ENCODE peak calls at places on chromosomes 4 and X, in eight cellular contexts. N is A673, E is brain microvascular endothelial cell, Q is heart left ventricle, P is lower leg skin, F is coronary artery, V is astrocyte of the spinal cord, W is heart right ventricle. L is an unnamed sample.

GRCh38 chr4:22356996-22357596 is 158.8 kb downstream of the ADGRA3 start:
- DNase-seq in V (peak), Q (no peak), E (peak), W (no peak), F (no peak), P (no peak), N (peak), L (no peak)

GRCh38 chr4:6222761-6223292 is 22.5 kb upstream of the JAKMIP1 start:
- DNase-seq in V (no peak), F (no peak), E (no peak), W (no peak), Q (no peak), N (no peak), P (peak), L (no peak)

GRCh38 chrX:121851033-121851432 is 803.6 kb downstream of the GLUD2 start:
- DNase-seq in W (no peak), N (peak), V (peak), E (peak), Q (no peak), F (no peak), P (no peak), L (no peak)

GRCh38 chrX:8500203-8500602 is 35.6 kb downstream of the VCX3B start:
- DNase-seq in F (no peak), P (no peak), V (no peak), W (no peak), E (no peak), Q (no peak), N (no peak), L (no peak)

GRCh38 chr4:89217594-89217993 is 90.0 kb downstream of the GPRIN3 start:
- DNase-seq in W (no peak), N (no peak), Q (no peak), F (no peak), E (no peak), P (no peak), V (no peak), L (no peak)

GRCh38 chrX:10159069-10159468 is 2.3 kb downstream of the CLCN4 start:
- DNase-seq in W (no peak), Q (no peak), N (no peak), E (no peak), F (no peak), P (no peak), V (no peak), L (no peak)

GRCh38 chr4:73683033-73683432 is 57.3 kb upstream of the CXCL8 start:
- DNase-seq in F (no peak), P (no peak), N (no peak), V (no peak), E (no peak), W (no peak), Q (no peak), L (no peak)

GRCh38 chr4:118265312-118266144 is 87.3 kb downstream of the PRSS12 start:
- DNase-seq in N (no peak), V (no peak), P (no peak), F (no peak), E (no peak), W (no peak), Q (peak), L (peak)

GRCh38 chr4:10017037-10017893 is 4.0 kb downstream of the SLC2A9 start:
- DNase-seq in Q (no peak), E (no peak), P (no peak), F (no peak), W (no peak), V (no peak), N (no peak), L (no peak)

GRCh38 chr4:108830509-108831244 is 67.8 kb upstream of the ETNPPL start:
- DNase-seq in W (peak), F (no peak), N (peak), Q (no peak), E (no peak), V (no peak), P (no peak), L (peak)

GRCh38 chr4:108838451-108838850 is 75.6 kb upstream of the ETNPPL start:
- DNase-seq in F (no peak), E (no peak), W (no peak), P (no peak), V (no peak), N (no peak), Q (no peak), L (no peak)

GRCh38 chr4:108834167-108834566 is 71.3 kb upstream of the ETNPPL start:
- DNase-seq in E (peak), Q (no peak), W (no peak), V (peak), N (peak), P (no peak), F (no peak), L (no peak)

GRCh38 chr4:108833041-108833440 is 70.2 kb upstream of the ETNPPL start:
- DNase-seq in F (no peak), N (peak), E (no peak), Q (no peak), P (no peak), W (no peak), V (peak), L (no peak)

GRCh38 chr4:108834787-108835384 is 72.0 kb upstream of the ETNPPL start:
- DNase-seq in Q (no peak), V (peak), N (peak), W (no peak), F (no peak), E (no peak), P (no peak), L (no peak)
- TF ChIP-seq CTCF in Q (peak), V (peak), N (peak), W (peak), F (no peak), E (peak), P (no peak), L (peak)

DNA sequence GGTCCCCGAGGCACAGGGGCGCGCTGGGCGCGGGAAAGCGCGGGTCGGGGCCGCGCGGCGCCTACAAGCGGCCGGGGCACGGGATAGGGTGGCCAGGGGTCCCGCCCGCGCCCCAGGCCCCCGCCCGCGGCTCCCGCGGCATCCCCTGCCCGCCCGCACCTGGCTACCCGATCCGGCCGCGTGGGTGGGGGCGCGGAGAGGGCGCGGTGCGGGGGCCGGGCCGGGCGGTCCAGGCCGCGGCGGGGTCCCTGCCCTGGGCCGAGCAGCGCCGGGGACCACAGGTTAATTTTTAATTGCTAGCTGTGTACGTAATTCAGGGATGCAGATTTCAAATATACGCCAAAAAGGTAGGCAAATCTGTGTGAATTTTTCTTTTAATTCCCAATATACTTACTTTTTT is 44.3 kb upstream of the FAM47C start:
- DNase-seq in Q (no peak), F (no peak), N (no peak), P (no peak), W (no peak), V (no peak), E (no peak), L (no peak)
- H3K4me3 ChIP-seq in Q (no peak), F (no peak), N (no peak), P (no peak), W (no peak), V (no peak), E (no peak), L (no peak)

GRCh38 chrX:68498044-68498507 is 775 bp upstream of the YIPF6 start:
- DNase-seq in W (no peak), P (no peak), F (no peak), V (peak), Q (no peak), N (no peak), E (no peak), L (no peak)
- TF ChIP-seq CTCF in W (no peak), P (no peak), F (no peak), V (peak), Q (no peak), N (peak), E (peak), L (no peak)

GRCh38 chr4:185810746-185811508 is 1.1 kb downstream of the SORBS2 start:
- DNase-seq in W (no peak), N (no peak), F (no peak), V (no peak), E (no peak), Q (no peak), P (no peak), L (no peak)

GRCh38 chr4:185813133-185813532 is 1.1 kb upstream of the SORBS2 start:
- DNase-seq in N (no peak), Q (no peak), E (no peak), F (no peak), P (no peak), W (no peak), V (no peak), L (no peak)

GRCh38 chr4:185805979-185806378 is 6.0 kb downstream of the SORBS2 start:
- DNase-seq in N (no peak), E (no peak), P (no peak), V (no peak), F (no peak), Q (no peak), W (no peak), L (no peak)

GRCh38 chr4:185811509-185812364 is at the start of gene SORBS2:
- DNase-seq in N (peak), Q (peak), V (peak), E (peak), F (no peak), P (no peak), W (peak), L (peak)

GRCh38 chr4:185809517-185810071 is 2.4 kb downstream of the SORBS2 start:
- DNase-seq in E (no peak), N (no peak), P (no peak), F (no peak), V (no peak), W (no peak), Q (no peak), L (no peak)
- H3K4me3 ChIP-seq in E (no peak), N (no peak), P (no peak), F (peak), V (no peak), W (peak), Q (peak), L (peak)

GRCh38 chrX:38561951-38562719 is 793 bp downstream of the TSPAN7 start:
- DNase-seq in V (no peak), E (no peak), Q (peak), N (peak), W (peak), F (no peak), P (peak), L (peak)
- TF ChIP-seq CTCF in V (no peak), E (no peak), Q (no peak), N (no peak), W (no peak), F (no peak), P (no peak), L (no peak)